ENCODE peak calls at places on chromosomes 16 and 17, in five cellular contexts. R is GM23248, V is GM04503, W is GM12891, A is MCF 10A. H is an unnamed sample.

GRCh38 chr17:42042598-42043319 is 7.6 kb downstream of the C17orf113 start:
- DNase-seq in R (no peak), V (no peak), W (no peak), A (no peak), H (no peak)

GRCh38 chr17:10119203-10120112 is 78.9 kb downstream of the GAS7 start:
- DNase-seq in R (peak), V (no peak), W (no peak), A (peak), H (no peak)

GRCh38 chr17:21095735-21096134 is 31.0 kb upstream of the DHRS7B start:
- DNase-seq in R (no peak), V (no peak), W (no peak), A (no peak), H (no peak)

GRCh38 chr16:74730049-74730683 is 29.5 kb upstream of the MLKL start:
- DNase-seq in R (no peak), V (no peak), W (no peak), A (peak), H (no peak)

GRCh38 chr16:8921626-8921984 is 39.5 kb downstream of the LITAFD start:
- DNase-seq in R (no peak), V (no peak), W (no peak), A (no peak), H (no peak)

GRCh38 chr17:2594657-2595085 is 1.2 kb downstream of the PAFAH1B1 start:
- DNase-seq in R (peak), V (no peak), W (no peak), A (peak), H (no peak)

GRCh38 chr16:80899804-80900592 is 95.6 kb upstream of the CDYL2 start:
- DNase-seq in R (peak), V (no peak), W (no peak), A (peak), H (no peak)

GRCh38 chr17:76695059-76695892 is 15.5 kb downstream of the MXRA7 start:
- DNase-seq in R (peak), V (no peak), W (no peak), A (no peak), H (no peak)

GRCh38 chr17:44687752-44688151 is 1.8 kb downstream of the CCDC43 start:
- DNase-seq in R (no peak), V (no peak), W (no peak), A (no peak), H (no peak)

GRCh38 chr16:67372664-67373063 is 20.6 kb downstream of the TPPP3 start:
- DNase-seq in R (peak), V (no peak), W (no peak), A (peak), H (no peak)

GRCh38 chr16:25700547-25700946 is 8.8 kb downstream of the HS3ST4 start:
- DNase-seq in R (no peak), V (no peak), W (no peak), A (no peak), H (no peak)

H was measured in progenitor cell of endocrine pancreas.